ENCODE peak calls at places on chromosomes 16 and 17, in nine cellular contexts. One of them, this sample, is unnamed.

GRCh38 chr16:50269061-50269705 is 2.8 kb downstream of the ADCY7 start:
- DNase-seq in ovary: no peak
- DNase-seq in prostate gland: no peak
- DNase-seq in A549: no peak
- DNase-seq in HCT116: no peak
- DNase-seq in adrenal gland: no peak
- DNase-seq in uterus: no peak
- DNase-seq in stomach: no peak
- DNase-seq in upper lobe of left lung: no peak
- DNase-seq in this sample: no peak

GRCh38 chr17:48997103-48997826 is at the start of gene IGF2BP1:
- DNase-seq in ovary: no peak
- DNase-seq in prostate gland: no peak
- DNase-seq in A549: peak; percentile 95
- DNase-seq in HCT116: no peak
- DNase-seq in adrenal gland: no peak
- DNase-seq in uterus: no peak
- DNase-seq in stomach: no peak
- DNase-seq in upper lobe of left lung: no peak
- DNase-seq in this sample: no peak

GRCh38 chr17:34582185-34582900 is 3.0 kb downstream of the TMEM132E start:
- DNase-seq in ovary: no peak
- DNase-seq in prostate gland: no peak
- DNase-seq in A549: no peak
- DNase-seq in HCT116: no peak
- DNase-seq in adrenal gland: no peak
- DNase-seq in uterus: no peak
- DNase-seq in stomach: no peak
- DNase-seq in upper lobe of left lung: no peak
- DNase-seq in this sample: no peak

GRCh38 chr16:81315271-81316175 is 761 bp downstream of the GAN start:
- DNase-seq in ovary: peak; percentile 54
- DNase-seq in prostate gland: peak; percentile 54
- DNase-seq in A549: peak; percentile 34
- DNase-seq in HCT116: no peak
- DNase-seq in adrenal gland: peak; percentile 72
- DNase-seq in uterus: peak; percentile 43
- DNase-seq in stomach: peak; percentile 68
- DNase-seq in upper lobe of left lung: peak; percentile 54
- DNase-seq in this sample: peak; percentile 80

GRCh38 chr16:56950881-56951771 is 10.6 kb upstream of the CETP start:
- DNase-seq in ovary: peak; percentile 52
- DNase-seq in prostate gland: peak; percentile 60
- DNase-seq in A549: peak; percentile 65
- DNase-seq in HCT116: no peak
- DNase-seq in adrenal gland: peak; percentile 42
- DNase-seq in uterus: no peak
- DNase-seq in stomach: peak; percentile 70
- DNase-seq in upper lobe of left lung: peak; percentile 59
- DNase-seq in this sample: no peak

GRCh38 chr16:49704586-49705155 is 151.2 kb downstream of the ZNF423 start:
- DNase-seq in ovary: no peak
- DNase-seq in prostate gland: no peak
- DNase-seq in A549: no peak
- DNase-seq in HCT116: no peak
- DNase-seq in adrenal gland: no peak
- DNase-seq in uterus: no peak
- DNase-seq in stomach: no peak
- DNase-seq in upper lobe of left lung: no peak
- DNase-seq in this sample: no peak

GRCh38 chr16:49484454-49484853 is 110.8 kb downstream of the C16orf78 start:
- DNase-seq in ovary: peak; percentile 85
- DNase-seq in prostate gland: peak; percentile 22
- DNase-seq in A549: no peak
- DNase-seq in HCT116: no peak
- DNase-seq in adrenal gland: peak; percentile 62
- DNase-seq in uterus: peak; percentile 75
- DNase-seq in stomach: peak; percentile 56
- DNase-seq in upper lobe of left lung: peak; percentile 54
- DNase-seq in this sample: peak; percentile 92

GRCh38 chr16:51431517-51432241 is 280.6 kb upstream of the SALL1 start:
- DNase-seq in ovary: no peak
- DNase-seq in prostate gland: no peak
- DNase-seq in A549: peak; percentile 30
- DNase-seq in HCT116: no peak
- DNase-seq in adrenal gland: peak; percentile 31
- DNase-seq in uterus: peak; percentile 33
- DNase-seq in stomach: no peak
- DNase-seq in upper lobe of left lung: no peak
- DNase-seq in this sample: peak; percentile 38

GRCh38 chr17:79843917-79844815 is 4.9 kb upstream of the CBX4 start:
- DNase-seq in ovary: peak; percentile 80
- DNase-seq in prostate gland: no peak
- DNase-seq in A549: peak; percentile 75
- DNase-seq in HCT116: no peak
- DNase-seq in adrenal gland: peak; percentile 68
- DNase-seq in uterus: no peak
- DNase-seq in stomach: peak; percentile 70
- DNase-seq in upper lobe of left lung: no peak
- DNase-seq in this sample: peak; percentile 85
- TF ChIP-seq POLR2A in ovary: peak; percentile 55
- TF ChIP-seq POLR2A in prostate gland: no peak
- TF ChIP-seq POLR2A in A549: peak; percentile 63
- TF ChIP-seq POLR2A in HCT116: no peak
- TF ChIP-seq POLR2A in adrenal gland: peak; percentile 66
- TF ChIP-seq POLR2A in uterus: peak; percentile 32
- TF ChIP-seq POLR2A in stomach: no peak
- TF ChIP-seq POLR2A in upper lobe of left lung: no peak
- TF ChIP-seq POLR2A in this sample: peak; percentile 81

DNA sequence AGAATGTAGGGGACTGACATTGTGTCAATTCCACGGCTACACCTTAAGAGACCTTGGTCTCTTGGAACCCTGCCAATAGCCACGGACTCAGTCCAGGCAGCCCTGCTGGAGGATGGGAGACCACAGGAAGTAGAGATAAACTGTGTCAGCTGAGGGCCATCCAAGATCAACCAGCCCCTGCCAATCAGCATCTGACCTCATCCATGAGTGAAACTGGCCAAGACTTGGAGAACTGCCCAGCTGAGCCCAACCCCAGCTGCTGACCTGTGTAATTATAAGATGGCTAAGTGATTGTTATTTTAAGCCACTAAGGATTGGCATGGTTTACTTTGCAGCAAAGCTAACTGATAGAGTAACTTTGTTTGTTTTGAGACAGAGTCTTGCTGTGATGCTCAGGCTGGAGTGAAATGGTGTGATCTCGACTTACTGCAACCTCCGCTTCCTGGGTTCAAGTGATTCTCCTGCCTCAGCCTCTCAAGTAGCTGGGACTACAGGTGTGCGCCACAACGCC is 13.3 kb upstream of the YWHAE start:
- DNase-seq in ovary: peak; percentile 28
- DNase-seq in prostate gland: peak; percentile 7
- DNase-seq in A549: peak; percentile 55
- DNase-seq in HCT116: no peak
- DNase-seq in adrenal gland: peak; percentile 88
- DNase-seq in uterus: peak; percentile 31
- DNase-seq in stomach: peak; percentile 89
- DNase-seq in upper lobe of left lung: peak; percentile 80
- DNase-seq in this sample: peak; percentile 85
- H3K4me3 ChIP-seq in ovary: no peak overlapping the region
- H3K4me3 ChIP-seq in prostate gland: no peak overlapping the region
- H3K4me3 ChIP-seq in A549: no peak overlapping the region
- H3K4me3 ChIP-seq in HCT116: no peak overlapping the region
- H3K4me3 ChIP-seq in adrenal gland: no peak overlapping the region
- H3K4me3 ChIP-seq in uterus: no peak overlapping the region
- H3K4me3 ChIP-seq in stomach: no peak overlapping the region
- H3K4me3 ChIP-seq in upper lobe of left lung: no peak overlapping the region
- H3K4me3 ChIP-seq in this sample: no peak overlapping the region

DNA sequence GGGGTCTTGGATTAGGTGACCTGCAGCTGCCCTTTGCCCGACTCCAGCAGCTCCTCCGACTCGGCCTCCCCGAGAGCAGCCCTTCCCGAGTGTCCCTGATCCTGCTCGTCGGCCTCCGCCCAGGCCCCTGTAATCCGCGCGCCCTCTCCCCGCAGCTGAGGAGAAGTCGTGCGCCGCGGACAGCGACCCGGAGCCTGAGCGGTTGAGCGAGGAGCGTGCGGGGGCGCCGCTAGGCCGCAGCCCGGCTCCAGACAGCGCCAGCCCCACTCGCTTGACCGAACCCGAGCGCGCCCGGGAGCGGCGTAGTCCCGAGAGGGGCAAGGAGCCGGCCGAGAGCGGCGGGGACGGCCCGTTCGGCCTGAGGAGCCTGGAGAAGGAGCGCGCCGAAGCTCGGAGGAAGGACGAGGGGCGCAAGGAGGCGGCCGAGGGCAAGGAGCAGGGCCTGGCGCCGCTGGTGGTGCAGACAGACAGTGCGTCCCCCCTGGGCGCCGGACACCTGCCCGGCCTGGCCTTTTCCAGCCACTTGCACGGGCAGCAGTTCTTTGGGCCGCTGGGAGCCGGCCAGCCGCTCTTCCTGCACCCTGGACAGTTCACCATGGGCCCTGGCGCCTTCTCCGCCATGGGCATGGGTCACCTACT is 5.5 kb downstream of the TBX2 start:
- DNase-seq in ovary: peak; percentile 17
- DNase-seq in prostate gland: no peak
- DNase-seq in A549: no peak
- DNase-seq in HCT116: no peak
- DNase-seq in adrenal gland: no peak
- DNase-seq in uterus: no peak
- DNase-seq in stomach: no peak
- DNase-seq in upper lobe of left lung: no peak
- DNase-seq in this sample: no peak
- H3K27ac ChIP-seq in ovary: peak overlapping the region; percentile 57
- H3K27ac ChIP-seq in prostate gland: peak overlapping the region; percentile 84
- H3K27ac ChIP-seq in A549: no peak overlapping the region
- H3K27ac ChIP-seq in HCT116: no peak overlapping the region
- H3K27ac ChIP-seq in adrenal gland: no peak overlapping the region
- H3K27ac ChIP-seq in uterus: peak overlapping the region; percentile 83
- H3K27ac ChIP-seq in stomach: peak overlapping the region; percentile 73
- H3K27ac ChIP-seq in upper lobe of left lung: peak overlapping the region; percentile 90
- H3K27ac ChIP-seq in this sample: peak overlapping the region; percentile 18

DNA sequence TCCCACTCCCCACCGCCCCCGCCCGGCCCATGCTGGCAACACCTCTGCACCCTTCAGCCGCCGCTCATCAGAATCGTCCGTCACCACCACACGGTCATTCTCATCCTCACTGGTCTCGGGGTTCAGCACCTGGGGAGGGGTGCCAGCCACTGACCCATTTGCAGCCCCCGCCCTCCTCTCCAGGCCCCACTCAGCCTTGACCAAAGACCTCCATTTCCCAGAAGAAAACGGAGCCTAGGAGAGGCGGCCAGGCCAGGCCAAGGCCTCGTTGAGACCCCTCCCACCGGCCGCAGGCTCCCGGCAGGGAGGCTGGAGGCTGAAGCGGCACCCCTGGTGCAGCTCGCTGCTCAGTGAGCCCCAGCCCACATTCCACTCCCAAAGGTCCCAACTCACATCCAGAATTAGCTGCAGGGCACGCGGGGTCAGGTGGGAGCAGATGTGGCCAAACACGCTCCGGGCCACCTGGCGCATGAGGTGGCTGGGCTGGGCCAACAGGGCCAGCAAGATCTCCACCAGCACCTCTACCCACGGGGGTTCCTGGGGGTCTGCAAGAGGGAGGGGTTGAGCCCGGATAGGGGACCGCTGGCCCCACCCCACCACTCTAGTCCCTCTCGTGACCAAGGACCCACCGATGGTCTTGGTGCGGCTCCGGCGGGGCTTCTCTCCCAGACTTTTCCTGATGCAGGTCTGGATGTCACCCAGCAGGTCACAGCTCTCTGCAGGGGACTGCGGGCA is 9.8 kb downstream of the MYBBP1A start:
- DNase-seq in ovary: no peak
- DNase-seq in prostate gland: no peak
- DNase-seq in A549: no peak
- DNase-seq in HCT116: no peak
- DNase-seq in adrenal gland: no peak
- DNase-seq in uterus: no peak
- DNase-seq in stomach: no peak
- DNase-seq in upper lobe of left lung: no peak
- DNase-seq in this sample: no peak
- TF ChIP-seq POLR2A in ovary: no peak
- TF ChIP-seq POLR2A in prostate gland: no peak
- TF ChIP-seq POLR2A in A549: no peak
- TF ChIP-seq POLR2A in HCT116: no peak
- TF ChIP-seq POLR2A in adrenal gland: no peak
- TF ChIP-seq POLR2A in uterus: no peak
- TF ChIP-seq POLR2A in stomach: no peak
- TF ChIP-seq POLR2A in upper lobe of left lung: no peak
- TF ChIP-seq POLR2A in this sample: no peak

This sample was measured in right lobe of liver.